ENCODE peak calls at places on chromosomes 5 and 9, in ten cellular contexts. I, C, E, L, A, X, J, M, S and N are unnamed samples.

GRCh38 chr5:135269224-135269623 is 129.8 kb downstream of the MACROH2A1 start:
- DNase-seq in E (no peak), X (no peak), A (no peak), S (no peak), I (no peak), M (no peak), J (no peak), C (no peak), L (peak), N (no peak)

GRCh38 chr9:107999011-107999410 is 509.4 kb upstream of the KLF4 start:
- DNase-seq in I (no peak), M (no peak), S (no peak), C (no peak), L (no peak), X (no peak), J (no peak), E (no peak), A (no peak), N (no peak)

GRCh38 chr9:136078498-136079011 is 16.5 kb downstream of the NACC2 start:
- DNase-seq in A (no peak), E (no peak), C (no peak), I (no peak), S (no peak), L (no peak), J (no peak), M (no peak), X (no peak), N (no peak)

GRCh38 chr5:78809444-78809843 is 160.9 kb upstream of the LHFPL2 start:
- DNase-seq in I (no peak), A (no peak), E (no peak), M (no peak), J (no peak), C (no peak), X (no peak), L (no peak), S (no peak), N (no peak)

GRCh38 chr9:124812401-124813016 is 35.6 kb downstream of the OLFML2A start:
- DNase-seq in A (peak), M (peak), C (peak), S (no peak), J (no peak), I (peak), L (peak), X (no peak), E (no peak), N (no peak)

GRCh38 chr5:120985526-120985925 is 521.4 kb downstream of the PRR16 start:
- DNase-seq in I (no peak), A (no peak), L (no peak), C (no peak), E (no peak), M (no peak), J (no peak), S (no peak), X (no peak), N (no peak)

GRCh38 chr9:70496244-70496643 is 81.8 kb upstream of the KLF9 start:
- DNase-seq in E (no peak), S (no peak), I (no peak), J (no peak), X (no peak), A (no peak), M (no peak), C (no peak), L (no peak), N (no peak)

GRCh38 chr9:137406876-137407589 is 15.9 kb downstream of the EXD3 start:
- DNase-seq in S (peak), J (peak), C (peak), E (peak), A (peak), L (peak), I (peak), M (peak), X (peak), N (no peak)

GRCh38 chr9:134600431-134600830 is 41.2 kb upstream of the COL5A1 start:
- DNase-seq in E (no peak), M (no peak), L (no peak), J (no peak), C (no peak), S (no peak), I (no peak), X (no peak), A (no peak), N (no peak)

GRCh38 chr5:95984287-95984938 is 22.8 kb upstream of the ELL2 start:
- DNase-seq in M (no peak), E (no peak), I (no peak), J (no peak), S (no peak), A (no peak), L (peak), C (no peak), X (no peak), N (no peak)

GRCh38 chr9:121299467-121300282 is 31.7 kb downstream of the GSN start:
- DNase-seq in I (no peak), J (peak), S (peak), E (peak), X (no peak), M (peak), A (peak), L (no peak), C (peak), N (no peak)

GRCh38 chr5:63400079-63400478 is 562.2 kb downstream of the HTR1A start:
- DNase-seq in E (no peak), X (no peak), C (peak), M (no peak), A (no peak), J (no peak), L (no peak), I (peak), S (no peak), N (no peak)

GRCh38 chr5:121029536-121030245 is 565.6 kb downstream of the PRR16 start:
- DNase-seq in C (no peak), S (no peak), J (no peak), I (no peak), L (peak), M (no peak), A (no peak), X (no peak), E (no peak), N (no peak)

GRCh38 chr5:137395011-137395755 is 103.9 kb downstream of the SPOCK1 start:
- DNase-seq in L (peak), I (peak), J (no peak), A (no peak), C (no peak), E (no peak), S (no peak), M (no peak), X (no peak), N (no peak)

GRCh38 chr9:133606722-133607053 is 2.5 kb downstream of the FAM163B start:
- DNase-seq in C (no peak), I (no peak), E (no peak), A (no peak), M (no peak), X (no peak), S (no peak), L (no peak), J (no peak), N (no peak)

GRCh38 chr9:109331353-109331752 is 10.5 kb upstream of the EPB41L4B start:
- DNase-seq in M (peak), X (no peak), J (no peak), C (no peak), L (no peak), S (no peak), E (no peak), A (peak), I (peak), N (no peak)

GRCh38 chr9:137370865-137371520 is 52.0 kb downstream of the EXD3 start:
- DNase-seq in I (no peak), X (peak), J (peak), S (peak), C (no peak), A (no peak), M (no peak), L (no peak), E (no peak), N (no peak)

GRCh38 chr9:34378376-34379060 is 1.8 kb upstream of the MYORG start:
- DNase-seq in I (no peak), L (no peak), M (no peak), E (no peak), A (no peak), C (no peak), J (no peak), X (no peak), S (no peak), N (no peak)

GRCh38 chr9:80646211-80646610 is 1043.1 kb downstream of the TLE1 start:
- DNase-seq in M (no peak), A (no peak), X (no peak), S (no peak), L (no peak), J (no peak), I (no peak), E (no peak), C (no peak), N (no peak)

GRCh38 chr5:172364773-172365172 is 81.2 kb upstream of the UBTD2 start:
- DNase-seq in X (no peak), C (no peak), I (no peak), L (no peak), M (no peak), E (no peak), S (peak), A (no peak), J (no peak), N (no peak)

GRCh38 chr9:122949696-122950095 is 8.9 kb downstream of the RABGAP1 start:
- DNase-seq in E (no peak), A (no peak), C (no peak), L (peak), I (no peak), S (no peak), X (no peak), M (no peak), J (no peak), N (no peak)

GRCh38 chr9:134959126-134959970 is 41.6 kb upstream of the FCN1 start:
- DNase-seq in A (no peak), J (peak), X (no peak), S (no peak), I (no peak), L (no peak), C (no peak), E (no peak), M (no peak), N (no peak)

GRCh38 chr5:1002271-1002546 is 6.4 kb upstream of the NKD2 start:
- DNase-seq in A (no peak), S (no peak), I (no peak), J (no peak), E (no peak), M (no peak), C (no peak), X (no peak), L (no peak), N (no peak)

GRCh38 chr5:169873642-169874041 is 106.7 kb downstream of the INSYN2B start:
- DNase-seq in E (no peak), J (no peak), S (no peak), L (peak), I (no peak), M (peak), X (no peak), A (no peak), C (no peak), N (no peak)

GRCh38 chr9:99497641-99498040 is 275.6 kb downstream of the SEC61B start:
- DNase-seq in C (no peak), M (no peak), I (peak), L (no peak), E (no peak), X (no peak), S (no peak), A (no peak), J (no peak), N (no peak)

GRCh38 chr9:83520292-83520691 is 17.9 kb downstream of the FRMD3 start:
- DNase-seq in E (no peak), C (no peak), I (peak), M (no peak), A (no peak), X (no peak), J (no peak), L (no peak), S (no peak), N (no peak)

GRCh38 chr9:83526901-83527300 is 11.3 kb downstream of the FRMD3 start:
- DNase-seq in I (no peak), M (no peak), A (no peak), J (no peak), E (no peak), L (no peak), C (no peak), S (peak), X (no peak), N (no peak)

GRCh38 chr9:83526221-83526620 is 12.0 kb downstream of the FRMD3 start:
- DNase-seq in L (no peak), I (no peak), M (no peak), J (no peak), S (no peak), A (no peak), X (no peak), E (no peak), C (no peak), N (no peak)

GRCh38 chr9:83521017-83521810 is 17.0 kb downstream of the FRMD3 start:
- DNase-seq in S (no peak), L (no peak), A (no peak), C (no peak), E (no peak), M (no peak), J (no peak), I (peak), X (no peak), N (no peak)

DNA sequence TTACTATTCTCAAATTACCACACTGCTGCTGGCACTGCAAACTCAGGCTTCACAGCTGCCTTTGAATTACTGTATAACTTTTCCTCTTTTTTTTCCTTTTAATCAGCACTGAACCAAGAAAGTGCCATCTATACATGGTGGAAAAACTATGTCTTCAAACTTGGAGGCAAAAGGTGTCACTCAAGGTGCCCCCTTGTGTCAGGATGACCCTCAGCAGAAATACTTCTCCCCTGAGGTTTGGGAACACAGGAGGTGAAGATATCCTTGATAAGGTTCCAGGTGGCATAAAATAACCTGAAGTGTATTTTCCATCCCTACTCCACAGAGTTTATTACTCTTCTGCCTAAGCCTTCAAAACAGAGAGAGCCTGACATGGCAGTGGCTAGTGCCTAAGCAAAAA is 14.5 kb downstream of the FRMD3 start:
- DNase-seq in L (no peak), S (no peak), I (no peak), X (no peak), E (no peak), A (no peak), J (no peak), M (no peak), C (no peak), N (no peak)
- TF ChIP-seq CTCF in L (no peak), S (no peak), I (no peak), X (no peak), E (no peak), A (no peak), J (no peak), M (no peak), C (no peak), N (no peak)

DNA sequence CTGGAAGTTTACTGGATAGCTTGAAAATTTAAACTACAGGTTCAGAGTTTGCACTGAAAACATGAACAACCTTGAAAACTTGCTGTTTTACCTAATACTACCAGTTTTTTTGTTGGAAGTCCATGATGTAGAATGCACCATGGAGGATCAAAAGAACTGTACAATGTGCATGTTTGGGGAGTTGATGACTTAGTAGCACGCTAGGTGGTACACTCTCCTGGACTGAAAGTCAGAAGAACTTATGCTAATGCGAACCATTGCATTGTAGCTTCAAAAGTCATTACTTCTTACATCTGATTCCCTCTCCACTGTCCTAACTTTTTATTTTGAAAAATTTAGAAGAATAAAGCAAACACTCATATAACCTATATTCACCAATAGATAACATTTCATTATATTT is 211.0 kb downstream of the OSTF1 start:
- DNase-seq in C (no peak), I (peak), M (no peak), L (no peak), E (no peak), S (no peak), X (no peak), A (no peak), J (no peak), N (no peak)
- TF ChIP-seq CTCF in C (no peak), I (no peak), M (no peak), L (no peak), E (no peak), S (no peak), X (no peak), A (no peak), J (no peak), N (no peak)

GRCh38 chr9:16869961-16870605 is 387 bp downstream of the BNC2 start:
- DNase-seq in L (peak), S (peak), X (peak), A (peak), I (peak), J (peak), E (no peak), C (peak), M (no peak), N (no peak)
- TF ChIP-seq CTCF in L (no peak), S (no peak), X (no peak), A (no peak), I (no peak), J (no peak), E (no peak), C (no peak), M (no peak), N (no peak)

GRCh38 chr9:113585555-113585954 is 122.0 kb downstream of the RGS3 start:
- DNase-seq in L (no peak), A (no peak), E (no peak), J (no peak), X (no peak), S (no peak), C (no peak), M (peak), I (no peak), N (no peak)

GRCh38 chr9:113588242-113588810 is 124.8 kb downstream of the RGS3 start:
- DNase-seq in S (no peak), L (no peak), X (no peak), A (no peak), E (no peak), J (no peak), I (no peak), M (peak), C (no peak), N (no peak)

GRCh38 chr9:113588936-113589335 is 125.4 kb downstream of the RGS3 start:
- DNase-seq in C (no peak), X (no peak), I (no peak), S (no peak), M (no peak), J (no peak), A (no peak), E (no peak), L (no peak), N (no peak)

GRCh38 chr9:113589407-113589806 is 125.9 kb downstream of the RGS3 start:
- DNase-seq in C (no peak), X (no peak), J (no peak), L (no peak), E (peak), I (no peak), M (peak), A (no peak), S (no peak), N (no peak)

DNA sequence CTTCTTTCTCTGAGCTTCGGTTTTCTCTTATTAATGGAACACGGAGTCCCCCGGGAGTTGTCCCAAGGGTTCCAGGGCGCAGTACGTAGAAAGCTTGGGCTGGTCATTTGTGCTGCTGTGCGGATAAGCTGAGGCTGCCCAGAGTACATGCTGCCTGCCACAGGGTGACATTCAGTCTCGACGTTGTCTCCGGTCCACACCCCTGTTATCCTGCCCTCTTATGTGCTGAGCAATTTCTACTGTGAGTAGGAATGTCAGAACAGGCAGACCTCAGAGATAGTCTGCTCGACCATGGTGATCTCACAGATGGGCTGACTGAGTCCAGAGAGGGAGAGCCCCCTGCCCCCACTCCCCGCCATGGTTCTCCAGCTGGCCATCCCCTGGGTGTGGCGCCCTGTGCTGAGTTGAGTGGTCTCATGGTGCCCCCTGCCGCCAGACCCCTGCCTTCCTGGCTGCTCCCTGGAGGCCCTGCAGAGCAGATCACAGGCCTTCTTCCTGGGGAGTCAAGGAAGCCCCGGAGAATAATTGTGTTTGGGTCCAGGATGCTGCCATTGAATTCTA is 124.0 kb downstream of the RGS3 start:
- DNase-seq in C (peak), S (peak), J (peak), X (peak), A (no peak), I (no peak), E (peak), M (peak), L (peak), N (no peak)
- TF ChIP-seq CTCF in C (peak), S (peak), J (no peak), X (peak), A (peak), I (no peak), E (no peak), M (peak), L (peak), N (peak)